ENCODE peak calls at places on chromosomes 2 and 18, in seven cellular contexts. One of them, this sample, is unnamed.
A peak's percentile ranks its signal among the peaks of the same experiment; 100 is the strongest.

GRCh38 chr2:219612605-219613286 is 14.7 kb upstream of the SLC4A3 start:
- DNase-seq in hypothalamus: no peak
- DNase-seq in NCI-H2029: peak; percentile 3
- DNase-seq in ELR: no peak
- DNase-seq in EL: no peak
- DNase-seq in stimulated activated CD8-positive, alpha-beta memory T cell treated with anti-CD3 and anti-CD28 coated beads, Interleukin-7, amount 100 ng/mL, for 24 hours: no peak
- DNase-seq in fibroblast of lung: no peak
- DNase-seq in this sample: no peak

GRCh38 chr2:47035615-47036488 is 119.3 kb downstream of the STPG4 start:
- DNase-seq in hypothalamus: no peak
- DNase-seq in NCI-H2029: no peak
- DNase-seq in ELR: no peak
- DNase-seq in EL: no peak
- DNase-seq in stimulated activated CD8-positive, alpha-beta memory T cell treated with anti-CD3 and anti-CD28 coated beads, Interleukin-7, amount 100 ng/mL, for 24 hours: no peak
- DNase-seq in fibroblast of lung: no peak
- DNase-seq in this sample: no peak

GRCh38 chr18:67104700-67105284 is 411.7 kb downstream of the DSEL start:
- DNase-seq in hypothalamus: peak; percentile 59
- DNase-seq in NCI-H2029: no peak
- DNase-seq in ELR: peak; percentile 70
- DNase-seq in EL: peak; percentile 61
- DNase-seq in stimulated activated CD8-positive, alpha-beta memory T cell treated with anti-CD3 and anti-CD28 coated beads, Interleukin-7, amount 100 ng/mL, for 24 hours: peak; percentile 10
- DNase-seq in fibroblast of lung: peak; percentile 66
- DNase-seq in this sample: peak; percentile 53

GRCh38 chr18:74242451-74243096 is 49.2 kb downstream of the CYB5A start:
- DNase-seq in hypothalamus: no peak
- DNase-seq in NCI-H2029: no peak
- DNase-seq in ELR: no peak
- DNase-seq in EL: no peak
- DNase-seq in stimulated activated CD8-positive, alpha-beta memory T cell treated with anti-CD3 and anti-CD28 coated beads, Interleukin-7, amount 100 ng/mL, for 24 hours: no peak
- DNase-seq in fibroblast of lung: no peak
- DNase-seq in this sample: no peak

GRCh38 chr2:199659207-199659606 is 191.8 kb downstream of the FTCDNL1 start:
- DNase-seq in hypothalamus: peak; percentile 12
- DNase-seq in NCI-H2029: no peak
- DNase-seq in ELR: peak; percentile 13
- DNase-seq in EL: peak; percentile 30
- DNase-seq in stimulated activated CD8-positive, alpha-beta memory T cell treated with anti-CD3 and anti-CD28 coated beads, Interleukin-7, amount 100 ng/mL, for 24 hours: no peak
- DNase-seq in fibroblast of lung: peak; percentile 56
- DNase-seq in this sample: no peak

GRCh38 chr18:26471027-26471426 is 77.3 kb downstream of the KCTD1 start:
- DNase-seq in hypothalamus: no peak
- DNase-seq in NCI-H2029: no peak
- DNase-seq in ELR: peak; percentile 75
- DNase-seq in EL: peak; percentile 53
- DNase-seq in stimulated activated CD8-positive, alpha-beta memory T cell treated with anti-CD3 and anti-CD28 coated beads, Interleukin-7, amount 100 ng/mL, for 24 hours: no peak
- DNase-seq in fibroblast of lung: peak; percentile 77
- DNase-seq in this sample: no peak

GRCh38 chr2:119225084-119225864 is 1.6 kb downstream of the STEAP3 start:
- DNase-seq in hypothalamus: no peak
- DNase-seq in NCI-H2029: no peak
- DNase-seq in ELR: peak; percentile 19
- DNase-seq in EL: no peak
- DNase-seq in stimulated activated CD8-positive, alpha-beta memory T cell treated with anti-CD3 and anti-CD28 coated beads, Interleukin-7, amount 100 ng/mL, for 24 hours: no peak
- DNase-seq in fibroblast of lung: no peak
- DNase-seq in this sample: no peak

GRCh38 chr2:18841248-18842150 is 252.1 kb upstream of the NT5C1B start:
- DNase-seq in hypothalamus: no peak
- DNase-seq in NCI-H2029: no peak
- DNase-seq in ELR: no peak
- DNase-seq in EL: no peak
- DNase-seq in stimulated activated CD8-positive, alpha-beta memory T cell treated with anti-CD3 and anti-CD28 coated beads, Interleukin-7, amount 100 ng/mL, for 24 hours: no peak
- DNase-seq in fibroblast of lung: no peak
- DNase-seq in this sample: no peak

GRCh38 chr2:113228351-113228750 is 50.4 kb downstream of the PAX8 start:
- DNase-seq in hypothalamus: no peak
- DNase-seq in NCI-H2029: no peak
- DNase-seq in ELR: no peak
- DNase-seq in EL: no peak
- DNase-seq in stimulated activated CD8-positive, alpha-beta memory T cell treated with anti-CD3 and anti-CD28 coated beads, Interleukin-7, amount 100 ng/mL, for 24 hours: no peak
- DNase-seq in fibroblast of lung: no peak
- DNase-seq in this sample: no peak

GRCh38 chr18:23585007-23585871 is 1.1 kb downstream of the NPC1 start:
- DNase-seq in hypothalamus: no peak
- DNase-seq in NCI-H2029: no peak
- DNase-seq in ELR: peak; percentile 82
- DNase-seq in EL: peak; percentile 48
- DNase-seq in stimulated activated CD8-positive, alpha-beta memory T cell treated with anti-CD3 and anti-CD28 coated beads, Interleukin-7, amount 100 ng/mL, for 24 hours: no peak
- DNase-seq in fibroblast of lung: no peak
- DNase-seq in this sample: no peak

GRCh38 chr18:59929621-59930295 is 30.0 kb downstream of the PMAIP1 start:
- DNase-seq in hypothalamus: no peak
- DNase-seq in NCI-H2029: no peak
- DNase-seq in ELR: peak; percentile 51
- DNase-seq in EL: peak; percentile 41
- DNase-seq in stimulated activated CD8-positive, alpha-beta memory T cell treated with anti-CD3 and anti-CD28 coated beads, Interleukin-7, amount 100 ng/mL, for 24 hours: no peak
- DNase-seq in fibroblast of lung: peak; percentile 56
- DNase-seq in this sample: no peak

GRCh38 chr2:73334620-73335019 is 41.3 kb upstream of the EGR4 start:
- DNase-seq in hypothalamus: no peak
- DNase-seq in NCI-H2029: no peak
- DNase-seq in ELR: no peak
- DNase-seq in EL: no peak
- DNase-seq in stimulated activated CD8-positive, alpha-beta memory T cell treated with anti-CD3 and anti-CD28 coated beads, Interleukin-7, amount 100 ng/mL, for 24 hours: no peak
- DNase-seq in fibroblast of lung: no peak
- DNase-seq in this sample: no peak

GRCh38 chr18:62531078-62531477 is 8.3 kb downstream of the ZCCHC2 start:
- DNase-seq in hypothalamus: no peak
- DNase-seq in NCI-H2029: no peak
- DNase-seq in ELR: no peak
- DNase-seq in EL: no peak
- DNase-seq in stimulated activated CD8-positive, alpha-beta memory T cell treated with anti-CD3 and anti-CD28 coated beads, Interleukin-7, amount 100 ng/mL, for 24 hours: no peak
- DNase-seq in fibroblast of lung: no peak
- DNase-seq in this sample: no peak

GRCh38 chr2:234427081-234428058 is 69.5 kb downstream of the ARL4C start:
- DNase-seq in hypothalamus: no peak
- DNase-seq in NCI-H2029: no peak
- DNase-seq in ELR: peak; percentile 64
- DNase-seq in EL: peak; percentile 92
- DNase-seq in stimulated activated CD8-positive, alpha-beta memory T cell treated with anti-CD3 and anti-CD28 coated beads, Interleukin-7, amount 100 ng/mL, for 24 hours: no peak
- DNase-seq in fibroblast of lung: peak; percentile 97
- DNase-seq in this sample: no peak

GRCh38 chr2:233034091-233034882 is 1.8 kb downstream of the NEU2 start:
- DNase-seq in hypothalamus: no peak
- DNase-seq in NCI-H2029: no peak
- DNase-seq in ELR: no peak
- DNase-seq in EL: no peak
- DNase-seq in stimulated activated CD8-positive, alpha-beta memory T cell treated with anti-CD3 and anti-CD28 coated beads, Interleukin-7, amount 100 ng/mL, for 24 hours: no peak
- DNase-seq in fibroblast of lung: no peak
- DNase-seq in this sample: no peak

GRCh38 chr18:79553154-79553553 is 126.4 kb upstream of the CTDP1 start:
- DNase-seq in hypothalamus: no peak
- DNase-seq in NCI-H2029: no peak
- DNase-seq in ELR: no peak
- DNase-seq in EL: no peak
- DNase-seq in stimulated activated CD8-positive, alpha-beta memory T cell treated with anti-CD3 and anti-CD28 coated beads, Interleukin-7, amount 100 ng/mL, for 24 hours: no peak
- DNase-seq in fibroblast of lung: no peak
- DNase-seq in this sample: no peak

GRCh38 chr2:232300894-232301387 is 77.6 kb upstream of the ALPP start:
- DNase-seq in hypothalamus: no peak
- DNase-seq in NCI-H2029: peak; percentile 38
- DNase-seq in ELR: peak; percentile 41
- DNase-seq in EL: peak; percentile 19
- DNase-seq in stimulated activated CD8-positive, alpha-beta memory T cell treated with anti-CD3 and anti-CD28 coated beads, Interleukin-7, amount 100 ng/mL, for 24 hours: no peak
- DNase-seq in fibroblast of lung: no peak
- DNase-seq in this sample: no peak

GRCh38 chr2:237574894-237575868 is 8.8 kb downstream of the PRLH start:
- DNase-seq in hypothalamus: no peak
- DNase-seq in NCI-H2029: no peak
- DNase-seq in ELR: no peak
- DNase-seq in EL: no peak
- DNase-seq in stimulated activated CD8-positive, alpha-beta memory T cell treated with anti-CD3 and anti-CD28 coated beads, Interleukin-7, amount 100 ng/mL, for 24 hours: no peak
- DNase-seq in fibroblast of lung: peak; percentile 36
- DNase-seq in this sample: no peak

GRCh38 chr2:223837290-223838061 is at the start of gene AP1S3:
- DNase-seq in hypothalamus: peak; percentile 37
- DNase-seq in NCI-H2029: peak; percentile 79
- DNase-seq in ELR: peak; percentile 69
- DNase-seq in EL: peak; percentile 65
- DNase-seq in stimulated activated CD8-positive, alpha-beta memory T cell treated with anti-CD3 and anti-CD28 coated beads, Interleukin-7, amount 100 ng/mL, for 24 hours: peak; percentile 40
- DNase-seq in fibroblast of lung: peak; percentile 51
- DNase-seq in this sample: peak; percentile 69

GRCh38 chr18:3579701-3580100 is 129.7 kb downstream of the TGIF1 start:
- DNase-seq in hypothalamus: no peak
- DNase-seq in NCI-H2029: no peak
- DNase-seq in ELR: peak; percentile 85
- DNase-seq in EL: peak; percentile 86
- DNase-seq in stimulated activated CD8-positive, alpha-beta memory T cell treated with anti-CD3 and anti-CD28 coated beads, Interleukin-7, amount 100 ng/mL, for 24 hours: no peak
- DNase-seq in fibroblast of lung: peak; percentile 98
- DNase-seq in this sample: no peak

GRCh38 chr2:224904390-224904789 is 137.9 kb downstream of the DOCK10 start:
- DNase-seq in hypothalamus: no peak
- DNase-seq in NCI-H2029: no peak
- DNase-seq in ELR: peak; percentile 57
- DNase-seq in EL: peak; percentile 43
- DNase-seq in stimulated activated CD8-positive, alpha-beta memory T cell treated with anti-CD3 and anti-CD28 coated beads, Interleukin-7, amount 100 ng/mL, for 24 hours: no peak
- DNase-seq in fibroblast of lung: peak; percentile 49
- DNase-seq in this sample: no peak

GRCh38 chr18:12003894-12004293 is 22.6 kb downstream of the IMPA2 start:
- DNase-seq in hypothalamus: no peak
- DNase-seq in NCI-H2029: no peak
- DNase-seq in ELR: no peak
- DNase-seq in EL: no peak
- DNase-seq in stimulated activated CD8-positive, alpha-beta memory T cell treated with anti-CD3 and anti-CD28 coated beads, Interleukin-7, amount 100 ng/mL, for 24 hours: no peak
- DNase-seq in fibroblast of lung: no peak
- DNase-seq in this sample: no peak

GRCh38 chr2:118417417-118418125 is 329.3 kb downstream of the INSIG2 start:
- DNase-seq in hypothalamus: no peak
- DNase-seq in NCI-H2029: no peak
- DNase-seq in ELR: no peak
- DNase-seq in EL: no peak
- DNase-seq in stimulated activated CD8-positive, alpha-beta memory T cell treated with anti-CD3 and anti-CD28 coated beads, Interleukin-7, amount 100 ng/mL, for 24 hours: no peak
- DNase-seq in fibroblast of lung: peak; percentile 79
- DNase-seq in this sample: no peak

GRCh38 chr2:41899189-41899588 is 148.6 kb upstream of the PKDCC start:
- DNase-seq in hypothalamus: no peak
- DNase-seq in NCI-H2029: no peak
- DNase-seq in ELR: no peak
- DNase-seq in EL: no peak
- DNase-seq in stimulated activated CD8-positive, alpha-beta memory T cell treated with anti-CD3 and anti-CD28 coated beads, Interleukin-7, amount 100 ng/mL, for 24 hours: no peak
- DNase-seq in fibroblast of lung: no peak
- DNase-seq in this sample: no peak

GRCh38 chr2:44965684-44966083 is 24.2 kb downstream of the SIX3 start:
- DNase-seq in hypothalamus: no peak
- DNase-seq in NCI-H2029: no peak
- DNase-seq in ELR: peak; percentile 34
- DNase-seq in EL: no peak
- DNase-seq in stimulated activated CD8-positive, alpha-beta memory T cell treated with anti-CD3 and anti-CD28 coated beads, Interleukin-7, amount 100 ng/mL, for 24 hours: no peak
- DNase-seq in fibroblast of lung: no peak
- DNase-seq in this sample: no peak

GRCh38 chr2:26618611-26619010 is 22.6 kb downstream of the CIB4 start:
- DNase-seq in hypothalamus: no peak
- DNase-seq in NCI-H2029: no peak
- DNase-seq in ELR: no peak
- DNase-seq in EL: no peak
- DNase-seq in stimulated activated CD8-positive, alpha-beta memory T cell treated with anti-CD3 and anti-CD28 coated beads, Interleukin-7, amount 100 ng/mL, for 24 hours: no peak
- DNase-seq in fibroblast of lung: no peak
- DNase-seq in this sample: no peak

GRCh38 chr18:21660078-21660477 is 44.5 kb downstream of the ABHD3 start:
- DNase-seq in hypothalamus: no peak
- DNase-seq in NCI-H2029: no peak
- DNase-seq in ELR: no peak
- DNase-seq in EL: no peak
- DNase-seq in stimulated activated CD8-positive, alpha-beta memory T cell treated with anti-CD3 and anti-CD28 coated beads, Interleukin-7, amount 100 ng/mL, for 24 hours: no peak
- DNase-seq in fibroblast of lung: no peak
- DNase-seq in this sample: no peak

GRCh38 chr2:189159717-189160116 is 19.8 kb downstream of the COL5A2 start:
- DNase-seq in hypothalamus: no peak
- DNase-seq in NCI-H2029: no peak
- DNase-seq in ELR: no peak
- DNase-seq in EL: no peak
- DNase-seq in stimulated activated CD8-positive, alpha-beta memory T cell treated with anti-CD3 and anti-CD28 coated beads, Interleukin-7, amount 100 ng/mL, for 24 hours: no peak
- DNase-seq in fibroblast of lung: no peak
- DNase-seq in this sample: no peak

GRCh38 chr2:28552045-28552823 is 56.4 kb downstream of the PLB1 start:
- DNase-seq in hypothalamus: no peak
- DNase-seq in NCI-H2029: no peak
- DNase-seq in ELR: peak; percentile 64
- DNase-seq in EL: peak; percentile 53
- DNase-seq in stimulated activated CD8-positive, alpha-beta memory T cell treated with anti-CD3 and anti-CD28 coated beads, Interleukin-7, amount 100 ng/mL, for 24 hours: no peak
- DNase-seq in fibroblast of lung: peak; percentile 65
- DNase-seq in this sample: no peak

GRCh38 chr2:241218131-241219029 is 29.9 kb downstream of the ANO7 start:
- DNase-seq in hypothalamus: peak; percentile 29
- DNase-seq in NCI-H2029: peak; percentile 32
- DNase-seq in ELR: peak; percentile 65
- DNase-seq in EL: peak; percentile 55
- DNase-seq in stimulated activated CD8-positive, alpha-beta memory T cell treated with anti-CD3 and anti-CD28 coated beads, Interleukin-7, amount 100 ng/mL, for 24 hours: no peak
- DNase-seq in fibroblast of lung: peak; percentile 24
- DNase-seq in this sample: no peak

GRCh38 chr18:48553236-48553635 is 14.4 kb downstream of the CTIF start:
- DNase-seq in hypothalamus: no peak
- DNase-seq in NCI-H2029: no peak
- DNase-seq in ELR: no peak
- DNase-seq in EL: no peak
- DNase-seq in stimulated activated CD8-positive, alpha-beta memory T cell treated with anti-CD3 and anti-CD28 coated beads, Interleukin-7, amount 100 ng/mL, for 24 hours: no peak
- DNase-seq in fibroblast of lung: no peak
- DNase-seq in this sample: no peak